ENCODE peak calls at places on chromosomes 7 and 10, in five cellular contexts. X, M, I, R and E are unnamed samples.

GRCh38 chr10:97494863-97495506 is 3.2 kb downstream of the MMS19 start:
- DNase-seq in X (no peak), M (no peak), I (peak), R (no peak), E (no peak)

GRCh38 chr7:16891338-16891737 is 9.6 kb upstream of the AGR3 start:
- DNase-seq in X (peak), M (no peak), I (peak), R (peak), E (no peak)

GRCh38 chr7:23450518-23450917 is 19.8 kb downstream of the IGF2BP3 start:
- DNase-seq in X (no peak), M (no peak), I (peak), R (no peak), E (no peak)

GRCh38 chr10:43249962-43250624 is 16.8 kb downstream of the RASGEF1A start:
- DNase-seq in X (no peak), M (no peak), I (peak), R (no peak), E (no peak)

GRCh38 chr7:76259124-76260086 is 43.1 kb upstream of the HSPB1 start:
- DNase-seq in X (no peak), M (no peak), I (peak), R (no peak), E (peak)

GRCh38 chr10:14560274-14560673 is 214.4 kb downstream of the FAM107B start:
- DNase-seq in X (no peak), M (peak), I (peak), R (peak), E (no peak)

GRCh38 chr10:80530251-80530650 is 7.5 kb upstream of the SH2D4B start:
- DNase-seq in X (no peak), M (peak), I (no peak), R (peak), E (peak)

GRCh38 chr10:43231523-43232078 is 35.3 kb downstream of the RASGEF1A start:
- DNase-seq in X (no peak), M (no peak), I (no peak), R (no peak), E (no peak)

GRCh38 chr10:72637398-72637857 is 11.5 kb upstream of the MICU1 start:
- DNase-seq in X (no peak), M (peak), I (no peak), R (no peak), E (no peak)

GRCh38 chr10:69508738-69509340 is 57.6 kb downstream of the TSPAN15 start:
- DNase-seq in X (no peak), M (no peak), I (no peak), R (no peak), E (peak)

GRCh38 chr10:69506487-69506833 is 55.2 kb downstream of the TSPAN15 start:
- DNase-seq in X (no peak), M (no peak), I (no peak), R (no peak), E (no peak)

GRCh38 chr10:69504576-69505250 is 53.4 kb downstream of the TSPAN15 start:
- DNase-seq in X (no peak), M (no peak), I (peak), R (no peak), E (no peak)

GRCh38 chr10:69505636-69506318 is 54.5 kb downstream of the TSPAN15 start:
- DNase-seq in X (no peak), M (no peak), I (no peak), R (no peak), E (peak)

DNA sequence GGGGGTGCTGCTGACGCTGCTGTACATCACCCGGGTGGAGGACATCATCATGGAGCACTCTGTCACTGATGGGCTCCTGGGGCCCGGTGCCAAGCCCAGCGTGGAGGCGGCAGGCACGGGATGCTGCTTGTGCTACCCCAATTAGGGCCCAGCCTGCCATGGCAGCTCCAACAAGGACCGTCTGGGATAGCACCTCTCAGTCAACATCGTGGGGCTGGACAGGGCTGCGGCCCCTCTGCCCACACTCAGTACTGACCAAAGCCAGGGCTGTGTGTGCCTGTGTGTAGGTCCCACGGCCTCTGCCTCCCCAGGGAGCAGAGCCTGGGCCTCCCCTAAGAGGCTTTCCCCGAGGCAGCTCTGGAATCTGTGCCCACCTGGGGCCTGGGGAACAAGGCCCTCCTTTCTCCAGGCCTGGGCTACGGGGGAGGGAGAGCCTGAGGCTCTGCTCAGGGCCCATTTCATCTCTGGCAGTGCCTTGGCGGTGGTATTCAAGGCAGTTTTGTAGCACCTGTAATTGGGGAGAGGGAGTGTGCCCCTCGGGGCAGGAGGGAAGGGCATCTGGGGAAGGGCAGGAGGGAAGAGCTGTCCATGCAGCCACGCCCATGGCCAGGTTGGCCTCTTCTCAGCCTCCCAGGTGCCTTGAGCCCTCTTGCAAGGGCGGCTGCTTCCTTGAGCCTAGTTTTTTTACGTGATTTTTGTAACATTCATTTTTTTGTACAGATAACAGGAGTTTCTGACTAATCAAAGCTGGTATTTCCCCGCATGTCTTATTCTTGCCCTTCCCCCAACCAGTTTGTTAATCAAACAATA is 55.8 kb downstream of the TSPAN15 start:
- DNase-seq in X (no peak), M (no peak), I (peak), R (no peak), E (peak)
- TF ChIP-seq REST in X (no peak), M (no peak), I (no peak), R (no peak), E (no peak)

GRCh38 chr7:44402401-44403096 is 77.2 kb upstream of the CAMK2B start:
- DNase-seq in X (no peak), M (no peak), I (no peak), R (no peak), E (no peak)
- TF ChIP-seq REST in X (no peak), M (no peak), I (no peak), R (no peak), E (no peak)

GRCh38 chr7:110852156-110852858 is 238.6 kb upstream of the LRRN3 start:
- DNase-seq in X (peak), M (no peak), I (no peak), R (no peak), E (no peak)
- TF ChIP-seq REST in X (no peak), M (no peak), I (no peak), R (no peak), E (no peak)

DNA sequence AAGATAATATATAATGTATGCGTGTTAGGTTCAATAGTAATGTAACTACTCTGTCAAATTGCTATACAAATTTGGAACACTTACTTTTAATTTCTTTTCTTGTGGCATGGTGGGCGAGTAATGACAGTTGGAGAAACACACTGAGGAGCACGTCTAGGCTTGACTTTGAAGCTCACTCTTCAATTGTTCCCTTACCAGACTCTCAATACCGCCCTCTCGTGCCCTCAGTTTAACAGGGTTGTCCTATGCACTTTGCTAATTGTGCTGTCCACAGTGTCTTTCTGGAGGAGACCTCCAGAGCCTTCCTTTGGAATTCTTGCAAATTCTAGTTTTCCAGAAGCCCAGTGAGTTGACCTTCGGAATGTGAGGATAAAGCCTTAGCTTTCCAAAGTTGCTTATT is 107.2 kb upstream of the RELN start:
- DNase-seq in X (no peak), M (no peak), I (peak), R (peak), E (no peak)
- TF ChIP-seq REST in X (no peak), M (no peak), I (no peak), R (no peak), E (no peak)

GRCh38 chr7:120583835-120584586 is 273.9 kb downstream of the TSPAN12 start:
- DNase-seq in X (no peak), M (no peak), I (peak), R (peak), E (no peak)
- TF ChIP-seq REST in X (no peak), M (no peak), I (no peak), R (no peak), E (no peak)

GRCh38 chr10:132644544-132645530 is 107.2 kb downstream of the INPP5A start:
- DNase-seq in X (no peak), M (no peak), I (no peak), R (no peak), E (no peak)
- TF ChIP-seq REST in X (no peak), M (no peak), I (no peak), R (no peak), E (no peak)